ENCODE peak calls at places on chromosomes 16 and 17, in four cellular contexts. One of them, this sample, is unnamed.

GRCh38 chr17:49217651-49218413 is 7.3 kb downstream of the ABI3 start:
- DNase-seq in WTC11: no peak
- DNase-seq in K562: no peak
- DNase-seq in HepG2: no peak
- DNase-seq in this sample: no peak

GRCh38 chr17:38528101-38528500 is 77.7 kb downstream of the SRCIN1 start:
- DNase-seq in K562: no peak
- DNase-seq in WTC11: no peak
- DNase-seq in HepG2: no peak
- DNase-seq in this sample: no peak

GRCh38 chr17:78883090-78883532 is 19.9 kb downstream of the CEP295NL start:
- DNase-seq in HepG2: peak
- DNase-seq in WTC11: no peak
- DNase-seq in K562: peak
- DNase-seq in this sample: peak

GRCh38 chr16:24683250-24683649 is 46.2 kb upstream of the TNRC6A start:
- DNase-seq in HepG2: no peak
- DNase-seq in WTC11: no peak
- DNase-seq in K562: no peak
- DNase-seq in this sample: no peak

GRCh38 chr17:3626831-3627565 is 9.1 kb downstream of the SHPK start:
- DNase-seq in K562: no peak
- DNase-seq in WTC11: no peak
- DNase-seq in HepG2: no peak
- DNase-seq in this sample: no peak

GRCh38 chr16:23254338-23254737 is 47.8 kb upstream of the SCNN1B start:
- DNase-seq in WTC11: no peak
- DNase-seq in K562: no peak
- DNase-seq in HepG2: no peak
- DNase-seq in this sample: no peak

GRCh38 chr16:81175325-81175891 is 63.1 kb upstream of the BCO1 start:
- DNase-seq in K562: no peak
- DNase-seq in HepG2: peak
- DNase-seq in WTC11: no peak
- DNase-seq in this sample: peak

GRCh38 chr16:57178793-57179212 is 7.0 kb downstream of the PSME3IP1 start:
- DNase-seq in K562: no peak
- DNase-seq in HepG2: peak
- DNase-seq in WTC11: no peak
- DNase-seq in this sample: no peak

DNA sequence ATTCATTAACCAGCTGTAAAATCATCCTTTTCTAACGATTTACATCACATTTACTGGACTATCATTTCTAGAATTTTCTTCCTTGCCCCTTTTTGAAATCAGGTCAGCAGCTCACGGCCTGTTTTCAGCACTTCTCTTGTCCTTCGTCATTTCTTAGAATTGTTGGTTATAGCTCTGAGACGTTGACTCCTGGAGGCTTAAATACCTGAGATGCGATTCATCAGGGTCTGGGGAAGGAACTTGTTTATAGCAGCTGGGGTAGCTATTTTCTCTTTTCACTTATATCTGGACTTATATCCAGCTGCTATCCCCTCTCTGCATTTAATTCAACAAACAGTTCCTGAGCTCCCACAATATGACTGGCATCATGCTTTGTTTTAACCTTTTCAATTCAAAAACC is 338.7 kb upstream of the TNRC6C start:
- DNase-seq in K562: no peak
- DNase-seq in WTC11: no peak
- DNase-seq in HepG2: no peak
- DNase-seq in this sample: peak
- TF ChIP-seq USF2 in K562: no peak
- TF ChIP-seq USF2 in WTC11: no peak
- TF ChIP-seq USF2 in HepG2: no peak
- TF ChIP-seq USF2 in this sample: no peak

DNA sequence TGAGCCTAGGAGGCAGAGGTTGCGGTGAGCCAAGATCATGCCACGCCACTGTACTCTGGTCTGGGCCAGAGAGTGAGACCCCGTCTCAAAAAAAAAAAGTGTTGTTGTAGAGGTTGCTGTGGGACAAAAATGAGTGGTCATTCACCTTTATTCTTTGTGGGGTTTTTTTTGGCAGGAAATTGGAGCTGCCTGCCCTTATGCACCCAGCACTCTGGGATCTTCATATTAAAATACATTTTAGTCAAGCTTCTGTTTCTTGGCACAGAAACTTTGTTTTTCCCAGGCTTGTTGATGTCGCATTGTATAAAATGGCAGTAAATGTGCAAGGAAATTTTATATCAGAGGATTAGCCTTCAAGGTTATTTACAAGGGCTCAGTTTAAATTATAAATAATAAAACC is 174.3 kb downstream of the FTO start:
- DNase-seq in HepG2: no peak
- DNase-seq in K562: no peak
- DNase-seq in WTC11: no peak
- DNase-seq in this sample: no peak
- TF ChIP-seq HMGXB4 in HepG2: no peak
- TF ChIP-seq HMGXB4 in K562: no peak
- TF ChIP-seq HMGXB4 in WTC11: no peak
- TF ChIP-seq HMGXB4 in this sample: no peak

DNA sequence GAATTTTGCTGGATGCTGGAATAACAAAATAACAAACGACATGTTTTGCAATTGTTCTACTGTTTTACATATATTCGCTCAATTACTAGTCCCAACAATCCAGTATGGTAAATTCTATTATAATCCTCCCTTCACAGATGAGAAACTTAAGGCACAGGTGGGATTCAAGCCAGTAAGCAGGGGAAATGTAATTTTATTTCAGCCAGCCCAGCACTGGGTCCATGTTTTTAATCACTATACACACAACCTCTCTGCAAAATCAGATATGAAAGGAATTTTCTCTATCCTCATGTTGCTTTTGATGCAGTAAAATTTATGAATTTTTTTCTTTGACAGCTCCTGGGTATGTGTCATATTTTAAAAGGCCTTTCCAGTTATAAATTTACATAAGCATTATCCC is 4.4 kb downstream of the KRTAP4-5 start:
- DNase-seq in HepG2: no peak
- DNase-seq in K562: no peak
- DNase-seq in WTC11: no peak
- DNase-seq in this sample: no peak
- TF ChIP-seq USF2 in HepG2: no peak
- TF ChIP-seq USF2 in K562: no peak
- TF ChIP-seq USF2 in WTC11: no peak
- TF ChIP-seq USF2 in this sample: no peak

DNA sequence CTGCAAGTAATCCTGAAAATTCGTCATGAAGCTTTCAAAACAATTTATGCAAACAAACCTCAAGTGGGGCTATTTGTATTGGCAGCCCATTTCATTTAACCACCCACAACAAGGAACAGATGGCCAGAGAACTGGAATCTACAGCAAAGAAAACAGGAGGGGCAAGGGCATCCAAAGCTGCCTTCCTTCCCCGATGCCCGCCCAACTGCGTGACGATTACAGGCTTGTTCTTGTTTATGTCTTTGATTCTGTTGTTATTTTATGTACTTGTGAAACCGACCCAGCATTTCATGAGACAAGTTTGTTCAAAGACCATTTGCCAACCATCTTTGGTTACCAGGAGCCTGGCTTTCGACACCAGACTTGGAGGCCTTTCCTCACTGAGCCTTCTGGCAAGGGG is 59.1 kb upstream of the IRX6 start:
- DNase-seq in K562: no peak
- DNase-seq in HepG2: no peak
- DNase-seq in WTC11: no peak
- DNase-seq in this sample: no peak
- TF ChIP-seq HMGXB4 in K562: no peak
- TF ChIP-seq HMGXB4 in HepG2: no peak
- TF ChIP-seq HMGXB4 in WTC11: no peak
- TF ChIP-seq HMGXB4 in this sample: no peak

GRCh38 chr17:61235821-61236197 is 163.8 kb upstream of the TBX2 start:
- DNase-seq in HepG2: peak
- DNase-seq in WTC11: no peak
- DNase-seq in K562: no peak
- DNase-seq in this sample: no peak
- TF ChIP-seq USF2 in HepG2: no peak
- TF ChIP-seq USF2 in WTC11: no peak
- TF ChIP-seq USF2 in K562: no peak
- TF ChIP-seq USF2 in this sample: no peak

DNA sequence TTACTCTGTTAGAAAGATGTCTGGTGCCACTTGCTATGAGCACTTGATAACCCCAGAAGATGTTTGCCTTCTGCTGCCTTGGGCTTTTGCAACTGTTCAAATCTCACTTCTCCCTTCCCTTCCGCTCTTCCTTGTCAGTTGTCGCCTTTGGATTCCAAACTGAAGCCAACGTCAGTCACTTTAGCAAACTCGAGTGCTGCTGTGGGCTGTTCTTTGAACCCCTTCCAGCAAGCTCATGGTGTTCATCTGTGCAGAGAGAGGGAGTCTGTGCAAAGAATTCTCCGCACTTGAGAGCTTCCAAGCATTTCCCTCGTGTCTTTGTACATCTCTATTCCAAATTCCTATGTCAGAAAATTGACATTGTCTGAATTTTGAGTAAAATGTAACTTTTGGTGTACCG is 879.4 kb downstream of the CDH11 start:
- DNase-seq in WTC11: no peak
- DNase-seq in K562: no peak
- DNase-seq in HepG2: no peak
- DNase-seq in this sample: no peak
- TF ChIP-seq HMGXB4 in WTC11: no peak
- TF ChIP-seq HMGXB4 in K562: no peak
- TF ChIP-seq HMGXB4 in HepG2: no peak
- TF ChIP-seq HMGXB4 in this sample: no peak

DNA sequence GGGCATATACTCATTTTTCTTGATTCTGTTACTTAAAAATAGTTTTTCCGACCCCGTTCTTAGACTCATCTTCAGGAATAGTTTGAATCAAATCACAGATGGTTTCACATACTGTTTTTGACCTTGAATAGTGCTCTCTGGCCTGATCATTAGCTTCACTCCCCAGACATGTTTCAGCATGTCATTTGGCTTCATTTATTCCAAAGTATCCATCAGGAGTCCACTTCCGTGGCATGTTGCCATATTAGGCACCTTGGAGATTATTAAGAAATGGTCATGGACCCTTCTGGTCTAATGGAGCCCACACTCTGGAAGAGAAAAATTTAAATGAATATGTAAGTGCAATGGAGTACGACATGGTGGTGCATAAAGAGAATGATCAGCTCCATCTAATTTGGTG is 222.3 kb downstream of the FTO start:
- DNase-seq in HepG2: no peak
- DNase-seq in K562: no peak
- DNase-seq in WTC11: no peak
- DNase-seq in this sample: no peak
- TF ChIP-seq USF2 in HepG2: no peak
- TF ChIP-seq USF2 in K562: no peak
- TF ChIP-seq USF2 in WTC11: no peak
- TF ChIP-seq USF2 in this sample: no peak

DNA sequence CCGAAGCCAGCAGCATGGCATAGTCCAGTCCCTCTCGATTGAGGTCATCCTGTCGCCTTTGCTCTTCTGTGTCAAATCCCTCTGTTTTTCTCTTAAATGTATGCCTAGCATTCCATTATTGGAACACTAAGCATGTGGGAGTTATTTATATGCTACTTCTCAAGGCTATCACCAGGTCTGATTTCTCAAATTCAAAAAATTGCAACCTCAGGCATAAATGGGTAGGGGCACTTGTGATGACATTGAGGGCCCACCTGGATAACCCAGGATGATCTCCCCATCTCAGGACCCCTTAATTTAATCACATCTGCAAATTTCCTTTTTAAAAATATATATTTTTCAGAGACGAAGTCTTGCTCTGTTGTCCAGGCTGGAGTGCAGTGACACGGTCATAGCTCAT is 95.7 kb downstream of the BMERB1 start:
- DNase-seq in WTC11: no peak
- DNase-seq in K562: no peak
- DNase-seq in HepG2: no peak
- DNase-seq in this sample: no peak
- TF ChIP-seq HMGXB4 in WTC11: no peak
- TF ChIP-seq HMGXB4 in K562: no peak
- TF ChIP-seq HMGXB4 in HepG2: no peak
- TF ChIP-seq HMGXB4 in this sample: no peak

GRCh38 chr17:39655105-39655504 is 10.0 kb upstream of the TCAP start:
- DNase-seq in HepG2: no peak
- DNase-seq in WTC11: no peak
- DNase-seq in K562: no peak
- DNase-seq in this sample: no peak

GRCh38 chr17:39652635-39653315 is 12.4 kb upstream of the TCAP start:
- DNase-seq in K562: no peak
- DNase-seq in HepG2: peak
- DNase-seq in WTC11: peak
- DNase-seq in this sample: no peak

GRCh38 chr17:39653316-39653661 is 11.9 kb upstream of the TCAP start:
- DNase-seq in WTC11: no peak
- DNase-seq in K562: peak
- DNase-seq in HepG2: no peak
- DNase-seq in this sample: no peak

GRCh38 chr17:39651908-39652634 is 13.1 kb upstream of the TCAP start:
- DNase-seq in WTC11: no peak
- DNase-seq in K562: no peak
- DNase-seq in HepG2: no peak
- DNase-seq in this sample: no peak

GRCh38 chr17:39653662-39654331 is 11.4 kb upstream of the TCAP start:
- DNase-seq in WTC11: peak
- DNase-seq in HepG2: peak
- DNase-seq in K562: peak
- DNase-seq in this sample: peak
- TF ChIP-seq USF2 in WTC11: no peak
- TF ChIP-seq USF2 in HepG2: no peak
- TF ChIP-seq USF2 in K562: no peak
- TF ChIP-seq USF2 in this sample: no peak

DNA sequence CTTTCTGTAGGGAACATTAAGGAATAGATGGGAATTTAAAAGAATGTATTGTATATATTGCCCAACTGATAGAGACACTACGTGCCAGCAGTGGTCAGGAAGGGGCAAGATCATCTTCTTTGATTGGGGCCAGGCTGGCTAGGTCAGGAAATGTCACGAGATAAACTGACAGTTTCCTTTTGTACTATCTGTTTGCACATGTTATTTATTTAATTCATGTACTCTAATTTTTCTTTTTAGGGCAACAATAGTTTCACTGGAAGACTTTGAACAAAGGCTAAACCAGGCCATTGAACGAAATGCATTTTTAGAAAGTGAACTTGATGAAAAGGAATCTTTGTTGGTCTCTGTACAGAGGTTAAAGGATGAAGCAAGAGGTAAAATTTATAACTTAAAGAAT is 12.6 kb downstream of the NDEL1 start:
- DNase-seq in K562: no peak
- DNase-seq in HepG2: peak
- DNase-seq in WTC11: no peak
- DNase-seq in this sample: no peak
- TF ChIP-seq HMGXB4 in K562: no peak
- TF ChIP-seq HMGXB4 in HepG2: no peak
- TF ChIP-seq HMGXB4 in WTC11: no peak
- TF ChIP-seq HMGXB4 in this sample: no peak